ENCODE peak calls at places on chromosomes 7 and 10, in nine cellular contexts. E is cardiac muscle cell; F is hepatocyte; N is CD8-positive, alpha-beta memory T cell; A is tibial artery; I is spleen; H is MM.1S; Z is foreskin fibroblast; C is upper lobe of left lung. W is an unnamed sample.

GRCh38 chr7:157446322-157446721 is 109.5 kb downstream of the DNAJB6 start:
- DNase-seq in E (no peak), F (no peak), N (no peak), A (no peak), I (peak; percentile 39), H (no peak), Z (no peak), C (peak; percentile 8), W (no peak)

GRCh38 chr10:121999301-121999700 is 10.3 kb downstream of the TACC2 start:
- DNase-seq in E (no peak), F (no peak), N (no peak), A (no peak), I (no peak), H (no peak), Z (peak; percentile 86), C (no peak), W (no peak)

GRCh38 chr7:107044347-107045194 is at the start of gene PRKAR2B:
- DNase-seq in E (peak; percentile 93), F (peak; percentile 92), N (peak; percentile 84), A (peak; percentile 48), I (peak; percentile 93), H (peak; percentile 94), Z (peak; percentile 87), C (peak; percentile 55), W (peak; percentile 58)

GRCh38 chr7:158603773-158604755 is 16.4 kb upstream of the PTPRN2 start:
- DNase-seq in E (no peak), F (no peak), N (no peak), A (no peak), I (no peak), H (no peak), Z (no peak), C (no peak), W (no peak)

GRCh38 chr10:124831116-124831515 is 29.5 kb downstream of the ABRAXAS2 start:
- DNase-seq in E (no peak), F (no peak), N (no peak), A (no peak), I (no peak), H (no peak), Z (no peak), C (no peak), W (no peak)

GRCh38 chr10:36173364-36173763 is 531.3 kb upstream of the FZD8 start:
- DNase-seq in E (no peak), F (no peak), N (no peak), A (no peak), I (no peak), H (no peak), Z (no peak), C (no peak), W (no peak)

GRCh38 chr10:72736176-72736795 is 44.3 kb downstream of the MCU start:
- DNase-seq in E (no peak), F (peak; percentile 56), N (no peak), A (no peak), I (no peak), H (no peak), Z (peak; percentile 51), C (no peak), W (no peak)

GRCh38 chr7:68718059-68718685 is 880.1 kb upstream of the AUTS2 start:
- DNase-seq in E (no peak), F (no peak), N (no peak), A (no peak), I (no peak), H (no peak), Z (no peak), C (no peak), W (no peak)

GRCh38 chr10:35770817-35771355 is 128.8 kb upstream of the FZD8 start:
- DNase-seq in E (peak; percentile 88), F (peak; percentile 50), N (no peak), A (no peak), I (no peak), H (no peak), Z (no peak), C (peak; percentile 33), W (no peak)

GRCh38 chr10:27440478-27440877 is 63.6 kb upstream of the RAB18 start:
- DNase-seq in E (no peak), F (no peak), N (no peak), A (no peak), I (no peak), H (no peak), Z (no peak), C (no peak), W (no peak)

GRCh38 chr10:133534417-133534816 is 7.3 kb downstream of the CYP2E1 start:
- DNase-seq in E (no peak), F (no peak), N (no peak), A (no peak), I (no peak), H (no peak), Z (no peak), C (no peak), W (no peak)

GRCh38 chr7:113113912-113114311 is 4.4 kb downstream of the SMIM30 start:
- DNase-seq in E (no peak), F (no peak), N (no peak), A (no peak), I (no peak), H (peak; percentile 67), Z (peak; percentile 13), C (no peak), W (no peak)

GRCh38 chr7:75575488-75576112 is 83.5 kb downstream of the SPDYE5 start:
- DNase-seq in E (no peak), F (no peak), N (no peak), A (no peak), I (no peak), H (peak; percentile 10), Z (peak; percentile 81), C (no peak), W (no peak)

GRCh38 chr7:102415685-102416225 is 17.6 kb upstream of the ORAI2 start:
- DNase-seq in E (no peak), F (no peak), N (peak; percentile 63), A (no peak), I (peak; percentile 92), H (no peak), Z (no peak), C (peak; percentile 39), W (no peak)

GRCh38 chr10:71920540-71921318 is 43.5 kb upstream of the CHST3 start:
- DNase-seq in E (no peak), F (no peak), N (no peak), A (no peak), I (no peak), H (no peak), Z (peak; percentile 41), C (no peak), W (no peak)

GRCh38 chr10:87734987-87735827 is 75.5 kb downstream of the PAPSS2 start:
- DNase-seq in E (peak; percentile 59), F (peak; percentile 56), N (no peak), A (no peak), I (no peak), H (peak; percentile 51), Z (peak; percentile 72), C (no peak), W (peak; percentile 15)

GRCh38 chr7:55438085-55438764 is 73.1 kb downstream of the LANCL2 start:
- DNase-seq in E (no peak), F (no peak), N (no peak), A (no peak), I (no peak), H (no peak), Z (no peak), C (peak; percentile 40), W (no peak)

GRCh38 chr7:131459256-131459655 is 97.2 kb downstream of the PODXL start:
- DNase-seq in E (peak; percentile 2), F (peak; percentile 7), N (no peak), A (no peak), I (no peak), H (no peak), Z (no peak), C (no peak), W (no peak)

DNA sequence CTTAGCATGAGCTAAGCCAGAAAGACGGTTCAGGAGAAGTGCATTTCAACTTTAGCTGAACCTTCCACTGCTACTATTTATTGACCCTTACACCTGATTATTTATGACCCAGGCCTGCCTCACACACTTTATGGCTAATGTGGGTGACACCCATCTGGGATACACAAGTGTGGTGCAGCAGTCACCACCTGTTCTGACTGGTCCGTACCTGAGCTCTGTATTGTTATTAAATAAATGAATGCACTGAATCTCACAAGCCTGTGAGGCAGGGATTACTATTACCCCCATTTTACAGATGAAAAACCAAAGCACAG is 1.5 kb downstream of the ANXA11 start:
- DNase-seq in E (no peak), F (no peak), N (peak; percentile 8), A (no peak), I (no peak), H (peak; percentile 22), Z (no peak), C (no peak), W (no peak)
- H3K4me3 ChIP-seq in E (no peak overlapping the region), F (peak overlapping the region; percentile 94), N (peak overlapping the region; percentile 80), A (peak overlapping the region; percentile 76), I (peak overlapping the region; percentile 85), H (peak overlapping the region; percentile 96), Z (peak overlapping the region; percentile 68), C (peak overlapping the region; percentile 65), W (peak overlapping the region; percentile 67)

GRCh38 chr10:31133628-31134302 is 102.1 kb upstream of the ZNF438 start:
- DNase-seq in E (peak; percentile 81), F (peak; percentile 87), N (peak; percentile 45), A (peak; percentile 70), I (peak; percentile 93), H (peak; percentile 26), Z (peak; percentile 95), C (peak; percentile 82), W (peak; percentile 69)
- H3K4me3 ChIP-seq in E (peak overlapping the region; percentile 22), F (no peak overlapping the region), N (peak overlapping the region; percentile 53), A (peak overlapping the region; percentile 55), I (peak overlapping the region; percentile 50), H (peak overlapping the region; percentile 61), Z (peak overlapping the region; percentile 28), C (peak overlapping the region; percentile 51), W (peak overlapping the region; percentile 64)

DNA sequence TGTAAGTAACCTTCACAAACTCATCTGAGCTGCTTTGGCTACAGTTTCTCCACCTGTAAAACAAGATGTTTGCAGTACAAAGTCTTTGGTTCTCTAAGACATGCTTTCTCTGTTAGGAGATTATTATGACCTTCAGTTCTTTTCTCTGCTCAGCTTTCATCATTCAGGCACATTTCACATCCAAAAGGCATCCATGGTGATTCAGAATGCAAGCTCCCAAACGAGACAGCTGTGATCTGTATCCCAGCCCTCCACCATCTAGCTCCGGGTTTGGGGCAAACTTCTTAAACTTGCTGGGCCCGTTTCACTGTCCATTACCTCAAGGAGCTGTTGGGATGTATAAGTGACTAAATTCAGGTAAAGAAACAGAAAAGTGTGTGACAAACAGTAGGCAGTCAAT is 95.8 kb upstream of the COL1A2 start:
- DNase-seq in E (no peak), F (no peak), N (no peak), A (no peak), I (no peak), H (no peak), Z (peak; percentile 87), C (no peak), W (no peak)
- H3K4me3 ChIP-seq in E (no peak overlapping the region), F (no peak overlapping the region), N (no peak overlapping the region), A (no peak overlapping the region), I (no peak overlapping the region), H (no peak overlapping the region), Z (no peak overlapping the region), C (no peak overlapping the region), W (no peak overlapping the region)

DNA sequence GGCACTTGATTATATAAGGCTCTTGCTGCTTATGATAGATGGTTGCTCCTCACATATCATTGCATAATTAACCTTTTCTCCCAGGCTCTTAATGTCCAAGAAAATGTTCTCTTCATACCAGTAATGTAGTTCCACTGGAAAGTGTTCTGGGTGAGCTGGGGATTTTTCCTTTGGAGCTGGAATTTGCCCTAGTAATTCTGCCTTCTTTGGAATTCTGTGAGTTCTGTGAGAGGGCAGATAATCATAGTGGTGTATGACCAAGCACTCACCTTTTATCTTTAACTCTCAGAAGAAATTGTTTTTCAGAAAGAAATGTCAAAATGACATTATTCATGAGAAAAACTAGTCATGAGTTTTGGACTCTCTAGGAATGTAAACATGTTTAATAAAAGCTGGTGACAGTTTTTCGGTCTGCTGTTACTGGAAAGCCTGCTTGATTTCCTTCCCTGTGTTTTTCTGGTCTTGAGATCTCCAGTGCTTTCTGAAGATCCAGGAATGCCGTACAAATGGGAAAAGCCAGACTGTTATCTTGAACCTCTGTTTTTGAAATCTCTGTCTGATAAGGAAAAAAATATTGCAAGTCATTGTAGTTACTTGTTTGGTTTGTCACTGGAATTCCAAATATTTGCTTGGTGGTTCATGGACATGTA is 148.3 kb upstream of the PRPS1L1 start:
- DNase-seq in E (no peak), F (no peak), N (no peak), A (no peak), I (no peak), H (no peak), Z (no peak), C (no peak), W (no peak)
- H3K4me3 ChIP-seq in E (no peak overlapping the region), F (no peak overlapping the region), N (no peak overlapping the region), A (no peak overlapping the region), I (no peak overlapping the region), H (no peak overlapping the region), Z (no peak overlapping the region), C (no peak overlapping the region), W (no peak overlapping the region)